ENCODE peak calls at places on chromosomes 2 and 18, in nine cellular contexts. A, W, Z, S, V, O, F, P and Q are unnamed samples.

GRCh38 chr2:223563462-223563861 is 38.7 kb downstream of the SCG2 start:
- DNase-seq in W (peak; percentile 73), O (no peak), P (peak; percentile 40), F (no peak), V (no peak), A (peak; percentile 89), Z (no peak), S (no peak), Q (peak; percentile 27)

GRCh38 chr2:7857904-7858303 is 824.0 kb upstream of the ID2 start:
- DNase-seq in A (peak; percentile 75), O (no peak), F (no peak), V (no peak), P (no peak), W (no peak), S (no peak), Z (no peak), Q (no peak)

GRCh38 chr2:156405586-156405985 is 30.6 kb upstream of the GPD2 start:
- DNase-seq in F (no peak), V (peak; percentile 80), O (no peak), W (no peak), S (no peak), Z (peak; percentile 33), P (peak; percentile 30), A (peak; percentile 16), Q (no peak)

GRCh38 chr2:23705771-23706612 is 220.9 kb downstream of the ATAD2B start:
- DNase-seq in A (no peak), P (no peak), Z (no peak), F (no peak), W (no peak), S (no peak), V (no peak), O (no peak), Q (no peak)

GRCh38 chr18:79278896-79279295 is 116.8 kb upstream of the NFATC1 start:
- DNase-seq in W (no peak), V (no peak), O (no peak), A (no peak), F (no peak), Z (no peak), S (no peak), P (no peak), Q (no peak)

GRCh38 chr18:79789091-79789891 is 8.4 kb upstream of the KCNG2 start:
- DNase-seq in V (peak; percentile 73), O (no peak), P (no peak), S (no peak), A (no peak), Z (no peak), F (no peak), W (no peak), Q (no peak)

GRCh38 chr2:196276421-196276820 is 105.0 kb upstream of the STK17B start:
- DNase-seq in O (no peak), Z (no peak), V (no peak), P (no peak), F (no peak), W (no peak), S (no peak), A (no peak), Q (no peak)

GRCh38 chr18:4024702-4025101 is 430.4 kb downstream of the DLGAP1 start:
- DNase-seq in A (no peak), O (no peak), V (no peak), F (no peak), Z (no peak), P (no peak), W (no peak), S (no peak), Q (no peak)

GRCh38 chr2:39119732-39120520 is 925 bp downstream of the SOS1 start:
- DNase-seq in O (peak; percentile 42), V (no peak), P (peak; percentile 73), W (peak; percentile 57), F (no peak), Z (peak; percentile 49), S (peak; percentile 70), A (peak; percentile 49), Q (no peak)

GRCh38 chr2:27152796-27153464 is 4.1 kb downstream of the TCF23 start:
- DNase-seq in W (no peak), S (no peak), O (no peak), V (peak; percentile 30), F (no peak), Z (no peak), P (no peak), A (peak; percentile 48), Q (peak; percentile 51)

GRCh38 chr2:176490061-176490861 is 221.0 kb downstream of the MTX2 start:
- DNase-seq in V (no peak), F (peak; percentile 43), A (no peak), O (no peak), P (peak; percentile 32), S (peak; percentile 25), Z (peak; percentile 6), W (no peak), Q (no peak)

GRCh38 chr18:80147037-80147417 is 38.0 kb downstream of the ADNP2 start:
- DNase-seq in P (no peak), W (peak; percentile 35), Z (peak; percentile 25), A (no peak), V (no peak), S (no peak), F (no peak), O (no peak), Q (no peak)

GRCh38 chr2:224666951-224667553 is 49.1 kb downstream of the CCDC195 start:
- DNase-seq in Z (no peak), A (no peak), W (no peak), O (no peak), S (no peak), P (no peak), V (no peak), F (no peak), Q (no peak)

GRCh38 chr18:51182824-51183223 is 14.7 kb downstream of the MEX3C start:
- DNase-seq in S (no peak), Z (no peak), P (no peak), A (no peak), F (no peak), V (no peak), W (no peak), O (no peak), Q (no peak)

GRCh38 chr2:235027558-235028214 is 75.9 kb downstream of the SH3BP4 start:
- DNase-seq in W (peak; percentile 50), Z (no peak), V (no peak), P (no peak), F (no peak), O (peak; percentile 54), S (no peak), A (peak; percentile 68), Q (peak; percentile 28)

GRCh38 chr2:42567389-42567788 is 1.0 kb upstream of the MTA3 start:
- DNase-seq in W (no peak), V (no peak), F (no peak), A (peak; percentile 81), P (no peak), O (no peak), S (no peak), Z (no peak), Q (no peak)

GRCh38 chr2:10216677-10217498 is 85.8 kb upstream of the HPCAL1 start:
- DNase-seq in S (no peak), O (no peak), F (no peak), V (peak; percentile 58), W (no peak), P (peak; percentile 34), Z (no peak), A (no peak), Q (no peak)

GRCh38 chr2:9002637-9003365 is 683 bp downstream of the MBOAT2 start:
- DNase-seq in S (no peak), Z (peak; percentile 15), P (peak; percentile 59), V (peak; percentile 87), O (no peak), F (no peak), A (no peak), W (peak; percentile 33), Q (no peak)

GRCh38 chr2:120552800-120553471 is 182.7 kb upstream of the GLI2 start:
- DNase-seq in S (peak; percentile 94), P (peak; percentile 75), A (peak; percentile 23), W (peak; percentile 97), Z (peak; percentile 96), F (peak; percentile 41), V (peak; percentile 87), O (peak; percentile 85), Q (peak; percentile 74)

GRCh38 chr18:12038661-12039417 is 54.8 kb upstream of the ANKRD62 start:
- DNase-seq in A (peak; percentile 65), V (peak; percentile 96), S (peak; percentile 90), W (peak; percentile 70), Z (peak; percentile 84), P (peak; percentile 80), F (peak; percentile 50), O (peak; percentile 68), Q (peak; percentile 85)
- TF ChIP-seq POLR2A in A (peak; percentile 40), V (no peak), S (no peak), W (no peak), Z (peak; percentile 14), P (no peak), F (no peak), O (no peak), Q (no peak)

DNA sequence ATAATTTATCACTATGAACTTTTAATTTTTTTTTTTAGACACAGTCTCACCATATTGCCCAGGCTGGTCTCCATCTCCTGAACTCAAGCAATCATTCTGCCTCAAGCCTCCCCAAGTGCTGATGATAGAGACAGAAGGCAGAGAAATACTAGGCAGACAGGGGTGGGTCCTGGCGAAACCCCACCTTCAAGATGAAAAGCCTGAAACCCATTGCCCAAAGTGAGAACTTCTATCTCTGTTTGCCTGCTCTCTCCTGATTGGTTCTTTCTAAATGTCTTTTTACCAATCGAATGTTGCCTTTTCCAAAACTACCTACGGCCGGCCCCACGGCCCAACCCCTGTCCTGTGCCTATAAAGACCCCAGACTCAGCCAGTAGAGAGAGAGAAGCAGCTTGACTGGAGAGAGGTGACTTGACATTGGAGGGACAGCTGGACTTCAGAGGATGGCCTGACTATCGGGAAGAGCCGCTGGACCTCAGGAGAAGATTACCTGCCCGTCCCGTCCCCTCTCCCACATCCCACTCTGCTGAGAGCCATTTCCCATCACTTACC is 21.9 kb downstream of the PRKD3 start:
- DNase-seq in F (no peak), P (no peak), V (no peak), A (no peak), Z (no peak), S (no peak), O (no peak), W (no peak), Q (no peak)
- TF ChIP-seq POLR2A in F (no peak), P (no peak), V (no peak), A (no peak), Z (no peak), S (no peak), O (no peak), W (no peak), Q (no peak)

DNA sequence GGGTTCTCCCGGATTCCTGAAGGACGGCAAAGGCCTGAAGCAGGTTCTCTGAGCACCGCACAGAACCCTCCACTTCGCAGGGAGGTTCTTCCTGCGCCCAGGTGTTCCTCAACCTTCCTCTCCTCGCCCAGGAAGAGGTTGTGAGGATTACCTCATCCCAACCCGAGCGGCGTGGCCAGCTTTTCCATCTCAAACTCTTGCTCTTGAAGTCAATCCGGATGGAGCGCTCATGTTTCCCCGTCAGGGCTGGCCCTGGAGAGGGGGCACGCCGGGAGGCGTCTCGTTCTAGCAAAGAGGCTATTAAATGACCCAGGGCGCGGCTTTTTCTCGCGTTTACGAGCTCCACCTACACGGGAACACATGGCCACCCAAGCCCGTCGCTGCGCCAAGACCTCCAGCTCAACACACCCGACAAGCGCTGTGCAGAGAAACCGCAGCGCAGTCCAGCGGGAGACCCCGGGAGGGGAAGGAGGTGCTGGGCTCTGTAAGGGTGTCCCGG is 565 bp upstream of the RAB10 start:
- DNase-seq in S (peak; percentile 74), Z (peak; percentile 82), V (no peak), P (peak; percentile 69), O (peak; percentile 72), F (no peak), A (peak; percentile 71), W (peak; percentile 77), Q (peak; percentile 57)
- TF ChIP-seq POLR2A in S (no peak), Z (peak; percentile 68), V (no peak), P (no peak), O (no peak), F (no peak), A (no peak), W (peak; percentile 34), Q (peak; percentile 57)

GRCh38 chr2:108588070-108588668 is 53.9 kb downstream of the LIMS1 start:
- DNase-seq in V (no peak), Z (no peak), F (no peak), A (no peak), P (peak; percentile 78), W (peak; percentile 70), S (peak; percentile 46), O (no peak), Q (no peak)
- TF ChIP-seq POLR2A in V (no peak), Z (no peak), F (no peak), A (no peak), P (peak; percentile 50), W (no peak), S (no peak), O (no peak), Q (no peak)